ENCODE peak calls at places on chromosomes 13 and 19, in eight cellular contexts. One of them, this sample, is unnamed.

GRCh38 chr13:33816912-33817311 is 1.0 kb upstream of the RFC3 start:
- DNase-seq in ELF-1: no peak
- DNase-seq in NCI-H524: no peak
- DNase-seq in activated CD8-positive, alpha-beta memory T cell treated with anti-CD3 and anti-CD28 coated beads, Interleukin-2, amount 50 U/mL, for 48 hours: no peak
- DNase-seq in HEK293T: no peak
- DNase-seq in NCI-H2107: no peak
- DNase-seq in tibial artery: no peak
- DNase-seq in NCI-H510A: no peak
- DNase-seq in this sample: no peak

GRCh38 chr19:34733266-34733825 is 697 bp upstream of the ZNF181 start:
- DNase-seq in ELF-1: no peak
- DNase-seq in activated CD8-positive, alpha-beta memory T cell treated with anti-CD3 and anti-CD28 coated beads, Interleukin-2, amount 50 U/mL, for 48 hours: no peak
- DNase-seq in NCI-H510A: peak; percentile 19
- DNase-seq in HEK293T: peak; percentile 32
- DNase-seq in NCI-H2107: no peak
- DNase-seq in tibial artery: peak; percentile 80
- DNase-seq in NCI-H524: peak; percentile 74
- DNase-seq in this sample: no peak

GRCh38 chr19:4737955-4738580 is 14.4 kb upstream of the DPP9 start:
- DNase-seq in tibial artery: no peak
- DNase-seq in HEK293T: no peak
- DNase-seq in ELF-1: no peak
- DNase-seq in NCI-H524: no peak
- DNase-seq in NCI-H510A: no peak
- DNase-seq in NCI-H2107: no peak
- DNase-seq in activated CD8-positive, alpha-beta memory T cell treated with anti-CD3 and anti-CD28 coated beads, Interleukin-2, amount 50 U/mL, for 48 hours: no peak
- DNase-seq in this sample: no peak

GRCh38 chr13:50783940-50784339 is 59.6 kb downstream of the DLEU7 start:
- DNase-seq in NCI-H510A: no peak
- DNase-seq in tibial artery: no peak
- DNase-seq in ELF-1: no peak
- DNase-seq in activated CD8-positive, alpha-beta memory T cell treated with anti-CD3 and anti-CD28 coated beads, Interleukin-2, amount 50 U/mL, for 48 hours: no peak
- DNase-seq in NCI-H2107: no peak
- DNase-seq in NCI-H524: no peak
- DNase-seq in HEK293T: no peak
- DNase-seq in this sample: no peak

GRCh38 chr19:28074773-28075172 is 1138.2 kb downstream of the UQCRFS1 start:
- DNase-seq in NCI-H2107: no peak
- DNase-seq in tibial artery: no peak
- DNase-seq in NCI-H510A: no peak
- DNase-seq in HEK293T: no peak
- DNase-seq in NCI-H524: no peak
- DNase-seq in ELF-1: peak; percentile 41
- DNase-seq in activated CD8-positive, alpha-beta memory T cell treated with anti-CD3 and anti-CD28 coated beads, Interleukin-2, amount 50 U/mL, for 48 hours: no peak
- DNase-seq in this sample: no peak

GRCh38 chr19:56949651-56950050 is 109.1 kb upstream of the PEG3 start:
- DNase-seq in NCI-H2107: no peak
- DNase-seq in activated CD8-positive, alpha-beta memory T cell treated with anti-CD3 and anti-CD28 coated beads, Interleukin-2, amount 50 U/mL, for 48 hours: no peak
- DNase-seq in tibial artery: no peak
- DNase-seq in HEK293T: no peak
- DNase-seq in ELF-1: no peak
- DNase-seq in NCI-H524: no peak
- DNase-seq in NCI-H510A: no peak
- DNase-seq in this sample: no peak

GRCh38 chr13:74681891-74682290 is 547.7 kb upstream of the KLF12 start:
- DNase-seq in tibial artery: no peak
- DNase-seq in ELF-1: no peak
- DNase-seq in NCI-H524: no peak
- DNase-seq in NCI-H2107: no peak
- DNase-seq in HEK293T: no peak
- DNase-seq in activated CD8-positive, alpha-beta memory T cell treated with anti-CD3 and anti-CD28 coated beads, Interleukin-2, amount 50 U/mL, for 48 hours: no peak
- DNase-seq in NCI-H510A: no peak
- DNase-seq in this sample: peak; percentile 16

GRCh38 chr13:99103536-99103935 is 97.1 kb upstream of the UBAC2 start:
- DNase-seq in activated CD8-positive, alpha-beta memory T cell treated with anti-CD3 and anti-CD28 coated beads, Interleukin-2, amount 50 U/mL, for 48 hours: no peak
- DNase-seq in ELF-1: peak; percentile 55
- DNase-seq in tibial artery: no peak
- DNase-seq in HEK293T: peak; percentile 23
- DNase-seq in NCI-H510A: no peak
- DNase-seq in NCI-H2107: no peak
- DNase-seq in NCI-H524: peak; percentile 90
- DNase-seq in this sample: peak; percentile 90

GRCh38 chr13:86446311-86446710 is 647.1 kb upstream of the SLITRK6 start:
- DNase-seq in NCI-H524: no peak
- DNase-seq in NCI-H2107: no peak
- DNase-seq in NCI-H510A: no peak
- DNase-seq in HEK293T: peak; percentile 67
- DNase-seq in ELF-1: peak; percentile 23
- DNase-seq in tibial artery: no peak
- DNase-seq in activated CD8-positive, alpha-beta memory T cell treated with anti-CD3 and anti-CD28 coated beads, Interleukin-2, amount 50 U/mL, for 48 hours: no peak
- DNase-seq in this sample: peak; percentile 50

GRCh38 chr19:1027953-1028902 is 1.8 kb downstream of the CNN2 start:
- DNase-seq in NCI-H510A: peak; percentile 63
- DNase-seq in ELF-1: peak; percentile 88
- DNase-seq in activated CD8-positive, alpha-beta memory T cell treated with anti-CD3 and anti-CD28 coated beads, Interleukin-2, amount 50 U/mL, for 48 hours: peak; percentile 71
- DNase-seq in NCI-H2107: no peak
- DNase-seq in NCI-H524: peak; percentile 40
- DNase-seq in tibial artery: peak; percentile 88
- DNase-seq in HEK293T: no peak
- DNase-seq in this sample: no peak

GRCh38 chr13:99863789-99864626 is 107.6 kb downstream of the ZIC5 start:
- DNase-seq in HEK293T: no peak
- DNase-seq in ELF-1: no peak
- DNase-seq in activated CD8-positive, alpha-beta memory T cell treated with anti-CD3 and anti-CD28 coated beads, Interleukin-2, amount 50 U/mL, for 48 hours: no peak
- DNase-seq in NCI-H2107: no peak
- DNase-seq in tibial artery: no peak
- DNase-seq in NCI-H510A: no peak
- DNase-seq in NCI-H524: no peak
- DNase-seq in this sample: peak; percentile 49

GRCh38 chr19:47190167-47190727 is 40.8 kb downstream of the BBC3 start:
- DNase-seq in NCI-H524: no peak
- DNase-seq in NCI-H510A: no peak
- DNase-seq in activated CD8-positive, alpha-beta memory T cell treated with anti-CD3 and anti-CD28 coated beads, Interleukin-2, amount 50 U/mL, for 48 hours: peak; percentile 75
- DNase-seq in NCI-H2107: no peak
- DNase-seq in HEK293T: no peak
- DNase-seq in tibial artery: peak; percentile 93
- DNase-seq in ELF-1: peak; percentile 28
- DNase-seq in this sample: peak; percentile 49

GRCh38 chr13:80070024-80070703 is 270.8 kb downstream of the SPRY2 start:
- DNase-seq in HEK293T: no peak
- DNase-seq in NCI-H510A: peak; percentile 21
- DNase-seq in NCI-H524: no peak
- DNase-seq in activated CD8-positive, alpha-beta memory T cell treated with anti-CD3 and anti-CD28 coated beads, Interleukin-2, amount 50 U/mL, for 48 hours: no peak
- DNase-seq in tibial artery: no peak
- DNase-seq in NCI-H2107: peak; percentile 42
- DNase-seq in ELF-1: no peak
- DNase-seq in this sample: no peak

GRCh38 chr19:49272204-49272603 is 52.8 kb downstream of the SLC6A16 start:
- DNase-seq in NCI-H2107: no peak
- DNase-seq in NCI-H510A: no peak
- DNase-seq in tibial artery: no peak
- DNase-seq in ELF-1: no peak
- DNase-seq in NCI-H524: no peak
- DNase-seq in HEK293T: no peak
- DNase-seq in activated CD8-positive, alpha-beta memory T cell treated with anti-CD3 and anti-CD28 coated beads, Interleukin-2, amount 50 U/mL, for 48 hours: no peak
- DNase-seq in this sample: no peak

GRCh38 chr13:85431720-85432119 is 367.5 kb downstream of the SLITRK6 start:
- DNase-seq in NCI-H2107: no peak
- DNase-seq in NCI-H510A: no peak
- DNase-seq in tibial artery: no peak
- DNase-seq in activated CD8-positive, alpha-beta memory T cell treated with anti-CD3 and anti-CD28 coated beads, Interleukin-2, amount 50 U/mL, for 48 hours: no peak
- DNase-seq in HEK293T: no peak
- DNase-seq in NCI-H524: no peak
- DNase-seq in ELF-1: no peak
- DNase-seq in this sample: no peak

GRCh38 chr13:79393564-79394249 is 12.3 kb downstream of the RBM26 start:
- DNase-seq in NCI-H510A: no peak
- DNase-seq in NCI-H524: no peak
- DNase-seq in tibial artery: no peak
- DNase-seq in ELF-1: peak; percentile 68
- DNase-seq in NCI-H2107: peak; percentile 40
- DNase-seq in HEK293T: peak; percentile 62
- DNase-seq in activated CD8-positive, alpha-beta memory T cell treated with anti-CD3 and anti-CD28 coated beads, Interleukin-2, amount 50 U/mL, for 48 hours: peak; percentile 67
- DNase-seq in this sample: peak; percentile 57

GRCh38 chr13:99086149-99086868 is 108.4 kb upstream of the DOCK9 start:
- DNase-seq in NCI-H2107: no peak
- DNase-seq in tibial artery: peak; percentile 75
- DNase-seq in ELF-1: no peak
- DNase-seq in HEK293T: peak; percentile 59
- DNase-seq in NCI-H510A: no peak
- DNase-seq in NCI-H524: peak; percentile 26
- DNase-seq in activated CD8-positive, alpha-beta memory T cell treated with anti-CD3 and anti-CD28 coated beads, Interleukin-2, amount 50 U/mL, for 48 hours: peak; percentile 82
- DNase-seq in this sample: peak; percentile 31

GRCh38 chr13:30257433-30258099 is 49.8 kb downstream of the KATNAL1 start:
- DNase-seq in activated CD8-positive, alpha-beta memory T cell treated with anti-CD3 and anti-CD28 coated beads, Interleukin-2, amount 50 U/mL, for 48 hours: no peak
- DNase-seq in NCI-H524: peak; percentile 20
- DNase-seq in NCI-H510A: no peak
- DNase-seq in tibial artery: no peak
- DNase-seq in HEK293T: peak; percentile 48
- DNase-seq in NCI-H2107: no peak
- DNase-seq in ELF-1: peak; percentile 62
- DNase-seq in this sample: peak; percentile 75

GRCh38 chr19:29524912-29525870 is 603 bp upstream of the VSTM2B start:
- DNase-seq in ELF-1: peak; percentile 20
- DNase-seq in NCI-H510A: no peak
- DNase-seq in NCI-H2107: no peak
- DNase-seq in HEK293T: no peak
- DNase-seq in tibial artery: no peak
- DNase-seq in NCI-H524: no peak
- DNase-seq in activated CD8-positive, alpha-beta memory T cell treated with anti-CD3 and anti-CD28 coated beads, Interleukin-2, amount 50 U/mL, for 48 hours: peak; percentile 61
- DNase-seq in this sample: no peak

GRCh38 chr19:33177417-33177976 is 16.6 kb upstream of the LRP3 start:
- DNase-seq in NCI-H524: peak; percentile 88
- DNase-seq in HEK293T: peak; percentile 46
- DNase-seq in activated CD8-positive, alpha-beta memory T cell treated with anti-CD3 and anti-CD28 coated beads, Interleukin-2, amount 50 U/mL, for 48 hours: no peak
- DNase-seq in NCI-H2107: no peak
- DNase-seq in ELF-1: no peak
- DNase-seq in tibial artery: no peak
- DNase-seq in NCI-H510A: peak; percentile 31
- DNase-seq in this sample: no peak

GRCh38 chr13:78607409-78608253 is 4.3 kb upstream of the POU4F1 start:
- DNase-seq in ELF-1: peak; percentile 88
- DNase-seq in NCI-H510A: no peak
- DNase-seq in tibial artery: no peak
- DNase-seq in NCI-H2107: no peak
- DNase-seq in HEK293T: no peak
- DNase-seq in NCI-H524: no peak
- DNase-seq in activated CD8-positive, alpha-beta memory T cell treated with anti-CD3 and anti-CD28 coated beads, Interleukin-2, amount 50 U/mL, for 48 hours: no peak
- DNase-seq in this sample: no peak

GRCh38 chr19:2166741-2167738 is 3.3 kb downstream of the DOT1L start:
- DNase-seq in NCI-H524: no peak
- DNase-seq in HEK293T: no peak
- DNase-seq in ELF-1: peak; percentile 67
- DNase-seq in tibial artery: peak; percentile 96
- DNase-seq in NCI-H510A: peak; percentile 28
- DNase-seq in activated CD8-positive, alpha-beta memory T cell treated with anti-CD3 and anti-CD28 coated beads, Interleukin-2, amount 50 U/mL, for 48 hours: no peak
- DNase-seq in NCI-H2107: no peak
- DNase-seq in this sample: peak; percentile 88

GRCh38 chr13:26914624-26915023 is 154.0 kb upstream of the GPR12 start:
- DNase-seq in activated CD8-positive, alpha-beta memory T cell treated with anti-CD3 and anti-CD28 coated beads, Interleukin-2, amount 50 U/mL, for 48 hours: no peak
- DNase-seq in tibial artery: no peak
- DNase-seq in NCI-H524: peak; percentile 65
- DNase-seq in NCI-H2107: peak; percentile 84
- DNase-seq in ELF-1: no peak
- DNase-seq in HEK293T: no peak
- DNase-seq in NCI-H510A: peak; percentile 48
- DNase-seq in this sample: no peak